ENCODE peak calls at places on chromosomes 12 and 14, in nine cellular contexts. S is GM06990, E is Caco-2, O is fibroblast of lung, X is testis, C is fibroblast of pulmonary artery, Z is choroid plexus epithelial cell, P is upper lobe of right lung, G is body of pancreas. I is an unnamed sample.
A peak's percentile ranks its signal among the peaks of the same experiment; 100 is the strongest.

GRCh38 chr14:34810028-34810427 is 65.1 kb downstream of the BAZ1A start:
- DNase-seq in E (no peak), P (no peak), C (no peak), O (no peak), X (no peak), G (no peak), Z (no peak), S (peak; percentile 12), I (no peak)

GRCh38 chr14:65131176-65131765 is 29.0 kb upstream of the MAX start:
- DNase-seq in C (no peak), Z (peak; percentile 54), X (no peak), G (no peak), O (peak; percentile 73), S (no peak), E (peak; percentile 5), P (no peak), I (peak; percentile 19)

GRCh38 chr14:69153848-69154208 is 909 bp upstream of the DCAF5 start:
- DNase-seq in P (no peak), S (no peak), Z (peak; percentile 25), C (no peak), E (peak; percentile 18), O (peak; percentile 29), G (peak; percentile 41), X (peak; percentile 57), I (peak; percentile 37)

GRCh38 chr12:86914716-86915115 is 658.5 kb upstream of the MGAT4C start:
- DNase-seq in E (peak; percentile 39), O (peak; percentile 44), X (peak; percentile 39), S (no peak), Z (peak; percentile 85), C (peak; percentile 81), P (no peak), G (no peak), I (peak; percentile 52)

GRCh38 chr12:77965790-77966189 is 135.1 kb downstream of the NAV3 start:
- DNase-seq in Z (no peak), G (no peak), E (no peak), C (no peak), X (no peak), O (peak; percentile 77), S (no peak), P (no peak), I (no peak)

GRCh38 chr12:56104815-56105476 is 587 bp downstream of the PA2G4 start:
- DNase-seq in E (peak; percentile 43), Z (peak; percentile 42), S (no peak), P (no peak), G (peak; percentile 23), O (no peak), X (no peak), C (no peak), I (peak; percentile 16)

GRCh38 chr14:93025055-93025454 is 90.7 kb downstream of the ITPK1 start:
- DNase-seq in C (no peak), P (no peak), S (no peak), G (no peak), E (no peak), X (no peak), O (no peak), Z (no peak), I (no peak)

GRCh38 chr14:39469094-39469710 is 37.0 kb upstream of the FBXO33 start:
- DNase-seq in X (peak; percentile 21), E (peak; percentile 42), S (peak; percentile 56), O (no peak), P (no peak), C (peak; percentile 21), G (no peak), Z (peak; percentile 30), I (peak; percentile 34)

DNA sequence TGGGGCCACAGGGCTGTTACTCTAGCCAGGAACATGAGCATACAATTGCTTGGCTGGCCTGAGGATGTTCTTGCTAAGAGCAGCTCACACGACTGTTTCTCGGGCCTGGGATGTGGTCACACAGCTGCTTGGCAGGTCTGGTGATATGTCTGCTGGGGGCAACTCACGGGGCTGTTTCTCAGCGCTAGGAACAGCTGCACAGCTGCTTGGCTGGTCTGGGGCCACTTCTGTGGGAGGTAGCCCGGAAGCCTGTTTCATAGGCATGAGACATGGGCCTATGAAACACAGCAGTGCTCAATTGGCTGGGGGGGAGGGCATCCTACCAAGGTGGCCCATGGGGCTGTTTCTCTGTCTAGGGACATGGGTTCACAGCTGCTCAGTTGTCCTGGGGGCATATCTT is 73.4 kb upstream of the DDHD1 start:
- DNase-seq in E (no peak), P (no peak), O (peak; percentile 1), G (no peak), Z (peak; percentile 17), C (peak; percentile 69), X (no peak), S (no peak), I (peak; percentile 89)
- TF ChIP-seq CTCF in E (no peak), P (no peak), O (no peak), G (no peak), Z (no peak), C (no peak), X (no peak), S (no peak), I (no peak)

DNA sequence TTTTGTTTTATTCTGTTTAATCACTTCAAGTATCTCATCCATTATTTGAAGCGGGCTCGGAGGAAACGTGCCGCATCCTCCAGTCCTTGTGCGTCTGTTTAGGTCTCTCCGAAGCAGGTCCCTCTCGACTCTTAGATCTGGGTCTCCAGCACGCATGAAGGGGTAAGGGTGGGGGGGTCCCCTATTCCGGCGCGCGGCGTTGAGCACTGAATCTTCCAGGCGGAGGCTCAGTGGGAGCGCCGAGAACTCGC is 311 bp upstream of the LGR5 start:
- DNase-seq in P (no peak), S (no peak), Z (no peak), C (no peak), X (no peak), G (no peak), E (no peak), O (no peak), I (no peak)
- H3K4me3 ChIP-seq in P (peak overlapping the region; percentile 43), S (no peak overlapping the region), Z (peak overlapping the region; percentile 36), C (peak overlapping the region; percentile 37), X (peak overlapping the region; percentile 55), G (no peak overlapping the region), E (peak overlapping the region; percentile 61), O (peak overlapping the region; percentile 52), I (peak overlapping the region; percentile 30)

DNA sequence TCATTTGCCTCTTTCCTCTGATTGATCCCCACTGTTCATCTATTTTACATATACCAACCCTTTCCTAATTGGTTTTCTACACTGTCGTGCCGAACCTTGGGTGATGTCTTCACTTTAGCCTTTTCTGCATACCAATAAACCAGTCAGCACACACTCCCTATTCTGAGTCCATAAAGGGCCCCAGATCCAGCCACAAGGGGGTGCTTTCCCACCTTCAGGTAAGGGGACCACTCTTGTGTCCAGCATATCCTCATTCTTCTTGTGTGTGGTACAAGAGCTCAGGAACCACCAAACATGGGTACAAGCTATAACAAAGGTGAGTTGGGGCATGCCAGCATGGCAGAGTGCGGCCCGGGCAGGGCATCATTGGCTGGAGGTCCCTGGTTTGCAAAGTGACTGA is 859.8 kb downstream of the FSCB start:
- DNase-seq in C (peak; percentile 8), P (no peak), G (no peak), E (peak; percentile 10), S (no peak), O (no peak), X (no peak), Z (no peak), I (no peak)
- TF ChIP-seq CTCF in C (peak; percentile 26), P (no peak), G (no peak), E (no peak), S (no peak), O (no peak), X (no peak), Z (no peak), I (no peak)

GRCh38 chr12:92551210-92551609 is 151.6 kb upstream of the PLEKHG7 start:
- DNase-seq in C (no peak), E (no peak), P (no peak), Z (no peak), G (no peak), O (no peak), S (no peak), X (no peak), I (no peak)

GRCh38 chr12:92553389-92553788 is 149.4 kb upstream of the PLEKHG7 start:
- DNase-seq in E (no peak), X (peak; percentile 46), C (peak; percentile 35), O (no peak), S (no peak), P (no peak), G (peak; percentile 72), Z (no peak), I (no peak)

GRCh38 chr12:92550661-92551060 is 152.1 kb upstream of the PLEKHG7 start:
- DNase-seq in S (no peak), P (no peak), G (no peak), O (no peak), C (no peak), Z (no peak), X (no peak), E (no peak), I (no peak)

GRCh38 chr12:92552412-92553108 is 150.2 kb upstream of the PLEKHG7 start:
- DNase-seq in C (no peak), G (peak; percentile 46), O (peak; percentile 62), Z (no peak), E (no peak), X (no peak), S (no peak), P (no peak), I (no peak)

GRCh38 chr12:92551853-92552397 is 150.9 kb upstream of the PLEKHG7 start:
- DNase-seq in O (peak; percentile 82), G (no peak), P (no peak), X (no peak), C (no peak), E (no peak), Z (peak; percentile 55), S (peak; percentile 75), I (peak; percentile 42)
- H3K4me3 ChIP-seq in O (no peak overlapping the region), G (no peak overlapping the region), P (no peak overlapping the region), X (no peak overlapping the region), C (no peak overlapping the region), E (no peak overlapping the region), Z (no peak overlapping the region), S (no peak overlapping the region), I (no peak overlapping the region)

DNA sequence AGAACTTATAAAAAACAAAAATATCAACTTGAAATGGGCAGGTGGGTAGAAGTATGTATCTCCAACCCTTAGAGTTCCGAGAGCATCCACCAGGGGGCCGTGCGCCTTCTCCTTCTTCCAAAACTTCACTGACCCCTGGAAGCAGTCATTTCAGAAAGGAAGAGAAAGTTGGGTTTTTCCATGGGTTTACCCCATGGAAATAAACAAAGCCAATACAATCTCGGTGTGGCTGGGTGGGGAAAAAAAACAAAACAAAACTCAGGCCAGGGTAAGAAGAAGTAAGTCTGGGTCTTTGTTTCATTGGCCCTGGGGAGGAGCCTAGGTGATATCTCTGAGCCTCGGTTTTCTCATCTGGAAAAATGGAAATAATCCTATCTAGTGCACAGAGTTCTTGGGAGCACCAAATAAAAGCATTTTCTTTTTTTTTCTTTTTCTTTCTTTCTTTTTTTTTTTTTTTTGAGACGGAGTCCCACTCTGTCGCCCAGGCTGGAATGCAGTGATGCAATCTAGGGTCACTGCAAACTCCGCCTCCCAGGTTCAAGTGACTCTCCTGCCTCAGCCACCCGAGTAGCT is 33.6 kb upstream of the HNF1A start:
- DNase-seq in C (peak; percentile 50), P (peak; percentile 78), X (peak; percentile 62), E (peak; percentile 83), Z (peak; percentile 58), O (peak; percentile 11), G (peak; percentile 69), S (peak; percentile 31), I (peak; percentile 41)
- TF ChIP-seq CTCF in C (peak; percentile 81), P (peak; percentile 77), X (peak; percentile 77), E (peak; percentile 87), Z (peak; percentile 87), O (peak; percentile 82), G (peak; percentile 60), S (peak; percentile 89), I (peak; percentile 82)

DNA sequence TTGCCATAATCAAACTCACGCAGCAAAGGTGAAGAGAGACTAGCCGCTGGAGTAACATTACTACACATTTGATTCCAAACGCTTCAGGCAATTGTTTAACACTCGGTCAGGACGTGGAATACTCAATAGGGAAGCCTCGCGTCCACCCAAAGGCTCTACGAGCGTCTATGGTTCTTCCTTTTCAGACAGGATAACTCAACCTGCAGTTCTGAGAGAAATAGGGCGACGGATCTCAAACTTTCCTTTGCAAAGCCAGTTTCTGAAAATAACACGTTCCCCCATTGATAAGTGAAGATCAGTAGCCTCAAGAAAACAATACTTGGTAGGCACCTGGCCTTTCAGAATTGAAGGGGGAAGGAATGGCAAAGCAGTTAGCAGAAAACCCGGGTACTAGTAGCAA is 70.1 kb upstream of the USP15 start:
- DNase-seq in E (no peak), P (no peak), O (no peak), Z (no peak), C (no peak), S (no peak), X (no peak), G (no peak), I (no peak)
- H3K4me3 ChIP-seq in E (no peak overlapping the region), P (no peak overlapping the region), O (no peak overlapping the region), Z (no peak overlapping the region), C (no peak overlapping the region), S (no peak overlapping the region), X (no peak overlapping the region), G (no peak overlapping the region), I (no peak overlapping the region)

I was measured in fibroblast of mammary gland.